ENCODE peak calls at places on chromosomes 16 and 17, in six cellular contexts. E, A, B, L, P and C are unnamed samples.

GRCh38 chr16:82987767-82988166 is 361.0 kb downstream of the CDH13 start:
- DNase-seq in E (no peak), A (no peak), B (peak), L (no peak), P (no peak), C (no peak)

GRCh38 chr16:15572329-15573001 is 70.5 kb downstream of the MARF1 start:
- DNase-seq in E (peak), A (peak), B (no peak), L (peak), P (no peak), C (peak)

GRCh38 chr17:80176757-80177156 is 6.9 kb downstream of the CARD14 start:
- DNase-seq in E (no peak), A (no peak), B (no peak), L (no peak), P (no peak), C (no peak)

GRCh38 chr17:60149691-60150582 is at the start of gene CA4:
- DNase-seq in E (no peak), A (no peak), B (no peak), L (no peak), P (no peak), C (no peak)

GRCh38 chr16:680967-681745 is 946 bp downstream of the STUB1 start:
- DNase-seq in E (peak), A (peak), B (peak), L (no peak), P (no peak), C (no peak)

GRCh38 chr17:56792267-56792666 is 41.5 kb downstream of the C17orf67 start:
- DNase-seq in E (no peak), A (no peak), B (no peak), L (no peak), P (no peak), C (no peak)

GRCh38 chr17:40791808-40792436 is 7.8 kb downstream of the KRT28 start:
- DNase-seq in E (peak), A (peak), B (peak), L (no peak), P (no peak), C (no peak)

GRCh38 chr17:47205419-47205963 is 3.7 kb upstream of the MYL4 start:
- DNase-seq in E (peak), A (peak), B (peak), L (no peak), P (no peak), C (no peak)

GRCh38 chr17:50686494-50687199 is 21.1 kb downstream of the ANKRD40 start:
- DNase-seq in E (peak), A (peak), B (peak), L (peak), P (no peak), C (no peak)